ENCODE peak calls at places on chromosome 13, in six cellular contexts. Q is AG04450, T is thoracic aorta, F is ovary, H is brain microvascular endothelial cell, Z is cardiac fibroblast. O is an unnamed sample.

GRCh38 chr13:37409756-37410155 is 188.8 kb downstream of the POSTN start:
- DNase-seq in H (no peak), T (no peak), Q (no peak), F (no peak), Z (no peak), O (no peak)

GRCh38 chr13:104143760-104144406 is 1077.7 kb upstream of the SLC10A2 start:
- DNase-seq in Z (no peak), F (no peak), T (no peak), H (no peak), Q (no peak), O (no peak)

GRCh38 chr13:82713681-82714405 is 1168.4 kb downstream of the SLITRK1 start:
- DNase-seq in T (no peak), H (peak), Z (peak), Q (no peak), F (no peak), O (no peak)

GRCh38 chr13:91729859-91730258 is 331.4 kb downstream of the GPC5 start:
- DNase-seq in T (no peak), Z (no peak), Q (no peak), F (no peak), H (no peak), O (no peak)

GRCh38 chr13:75226755-75227435 is 255.1 kb downstream of the TBC1D4 start:
- DNase-seq in H (peak), Q (peak), Z (peak), F (no peak), T (no peak), O (peak)

GRCh38 chr13:30681489-30682242 is 53.7 kb upstream of the ALOX5AP start:
- DNase-seq in H (peak), T (no peak), Z (peak), F (no peak), Q (peak), O (no peak)

GRCh38 chr13:83839158-83839557 is 43.1 kb downstream of the SLITRK1 start:
- DNase-seq in Q (no peak), H (no peak), F (no peak), Z (no peak), T (no peak), O (no peak)

GRCh38 chr13:101552797-101553196 is 100.3 kb downstream of the ITGBL1 start:
- DNase-seq in H (peak), T (no peak), Z (peak), Q (no peak), F (no peak), O (no peak)

GRCh38 chr13:26328326-26328725 is 74.4 kb downstream of the CDK8 start:
- DNase-seq in Z (no peak), Q (no peak), H (no peak), F (no peak), T (no peak), O (no peak)

GRCh38 chr13:87975035-87975434 is 303.9 kb downstream of the SLITRK5 start:
- DNase-seq in F (no peak), Q (no peak), T (no peak), Z (no peak), H (no peak), O (peak)

GRCh38 chr13:35470671-35471465 is 5.6 kb downstream of the MAB21L1 start:
- DNase-seq in H (peak), Z (peak), Q (no peak), T (no peak), F (peak), O (no peak)

GRCh38 chr13:40777166-40777956 is 6.4 kb upstream of the MRPS31 start:
- DNase-seq in Q (no peak), H (peak), T (no peak), Z (peak), F (no peak), O (no peak)

GRCh38 chr13:97113231-97114001 is 108.7 kb upstream of the MBNL2 start:
- DNase-seq in T (no peak), F (no peak), Q (no peak), H (no peak), Z (no peak), O (no peak)

GRCh38 chr13:85806553-85807175 is 7.4 kb upstream of the SLITRK6 start:
- DNase-seq in Q (peak), H (no peak), F (no peak), Z (peak), T (no peak), O (peak)
- TF ChIP-seq CTCF in Q (peak), H (peak), F (no peak), Z (peak), T (peak), O (peak)

GRCh38 chr13:78121001-78121400 is 202.4 kb upstream of the EDNRB start:
- DNase-seq in H (no peak), T (no peak), Q (no peak), F (no peak), Z (no peak), O (no peak)
- H3K4me3 ChIP-seq in H (no peak), T (no peak), Q (no peak), F (peak), Z (no peak), O (no peak)

GRCh38 chr13:43884221-43884620 is 4.5 kb downstream of the LACC1 start:
- DNase-seq in Z (no peak), Q (no peak), F (no peak), T (no peak), H (no peak), O (no peak)
- TF ChIP-seq CTCF in Z (no peak), Q (no peak), F (no peak), T (no peak), H (no peak), O (no peak)

DNA sequence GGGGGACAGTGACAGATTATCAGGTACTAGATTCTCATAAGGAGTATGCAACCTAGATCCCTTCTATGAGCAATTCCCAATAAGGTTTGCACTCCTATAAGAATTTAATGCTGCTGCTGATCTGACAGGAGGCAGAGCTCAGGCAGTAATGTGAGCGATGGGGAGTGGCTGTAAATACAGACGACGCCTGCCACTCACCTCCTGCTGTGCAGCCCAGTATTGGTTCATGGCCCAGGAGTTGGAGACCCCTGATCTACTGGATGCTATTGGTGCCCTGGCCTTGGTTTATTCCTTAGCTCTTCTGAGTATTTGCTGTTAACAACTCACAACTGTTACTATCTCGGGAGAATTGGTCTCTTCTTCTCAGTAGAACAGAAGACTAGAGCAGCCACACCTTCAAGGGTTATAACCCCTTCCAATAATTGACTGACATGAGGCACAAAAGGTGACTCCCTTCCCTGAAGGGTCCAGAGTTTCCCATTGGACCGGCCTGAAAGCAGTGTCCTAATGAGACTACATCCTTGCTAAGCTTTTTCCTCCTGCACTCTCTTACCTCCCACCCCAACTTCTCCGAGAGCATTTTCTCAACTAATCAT is 35.0 kb upstream of the RBM26 start:
- DNase-seq in T (no peak), Q (no peak), H (no peak), F (no peak), Z (no peak), O (no peak)
- H3K4me3 ChIP-seq in T (no peak), Q (no peak), H (no peak), F (no peak), Z (no peak), O (no peak)

GRCh38 chr13:73544175-73544574 is 485.4 kb downstream of the KLF5 start:
- DNase-seq in F (no peak), H (no peak), T (no peak), Q (no peak), Z (peak), O (no peak)
- TF ChIP-seq CTCF in F (no peak), H (no peak), T (no peak), Q (no peak), Z (no peak), O (no peak)

DNA sequence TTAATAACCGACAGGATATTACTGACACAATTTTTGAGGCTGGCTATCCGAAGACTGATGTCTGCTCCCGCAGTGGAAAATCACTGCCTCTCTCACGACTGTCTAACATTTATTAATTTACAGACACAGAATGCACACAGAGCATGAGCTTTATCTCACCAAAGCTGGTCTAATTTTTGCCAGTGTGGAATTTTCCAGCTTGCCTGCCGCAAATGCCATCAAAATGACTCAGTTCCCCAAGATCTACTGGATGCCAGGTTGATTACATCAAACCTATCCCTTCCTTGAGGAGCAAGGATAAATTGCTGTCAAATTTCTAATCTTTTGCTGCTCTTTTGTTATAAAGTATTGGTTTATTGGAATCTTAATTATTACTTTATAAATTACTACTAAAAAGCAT is 1775.1 kb upstream of the PCDH20 start:
- DNase-seq in T (no peak), F (no peak), H (peak), Z (peak), Q (no peak), O (peak)
- H3K4me3 ChIP-seq in T (no peak), F (no peak), H (no peak), Z (no peak), Q (no peak), O (no peak)

DNA sequence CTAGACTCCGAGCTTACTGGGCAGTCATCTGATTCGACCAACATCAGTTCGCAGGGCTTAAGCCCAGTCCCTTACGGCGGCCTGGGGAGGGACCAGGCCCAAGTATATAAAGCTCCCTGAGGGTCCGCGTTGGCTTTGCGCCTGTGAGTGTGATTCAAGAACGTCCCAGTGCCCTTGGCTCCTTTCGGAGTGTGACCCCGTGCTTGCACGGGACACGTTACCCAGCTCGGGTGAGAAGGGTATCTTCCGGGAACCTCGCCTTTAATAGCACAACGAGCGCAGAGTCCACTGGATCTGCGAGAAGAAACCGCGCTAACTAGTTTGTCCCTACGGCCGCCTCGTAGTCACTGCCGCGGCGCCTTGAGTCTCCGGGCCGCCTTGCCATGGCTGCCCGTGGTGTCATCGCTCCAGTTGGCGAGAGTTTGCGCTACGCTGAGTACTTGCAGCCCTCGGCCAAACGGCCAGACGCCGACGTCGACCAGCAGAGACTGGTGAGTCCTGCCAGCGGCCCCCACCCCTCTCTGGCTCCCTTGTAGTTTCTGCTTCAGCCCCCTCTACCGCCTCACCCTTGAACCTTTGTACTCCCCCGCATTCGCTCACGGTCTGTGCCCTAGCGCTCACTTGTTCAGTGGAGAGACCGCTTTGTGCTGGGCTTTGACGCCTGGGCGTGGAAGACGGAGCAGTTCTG is at the start of gene DNAJC15:
- DNase-seq in F (peak), Z (peak), Q (peak), H (peak), T (peak), O (no peak)
- TF ChIP-seq CTCF in F (no peak), Z (no peak), Q (no peak), H (peak), T (no peak), O (peak)

DNA sequence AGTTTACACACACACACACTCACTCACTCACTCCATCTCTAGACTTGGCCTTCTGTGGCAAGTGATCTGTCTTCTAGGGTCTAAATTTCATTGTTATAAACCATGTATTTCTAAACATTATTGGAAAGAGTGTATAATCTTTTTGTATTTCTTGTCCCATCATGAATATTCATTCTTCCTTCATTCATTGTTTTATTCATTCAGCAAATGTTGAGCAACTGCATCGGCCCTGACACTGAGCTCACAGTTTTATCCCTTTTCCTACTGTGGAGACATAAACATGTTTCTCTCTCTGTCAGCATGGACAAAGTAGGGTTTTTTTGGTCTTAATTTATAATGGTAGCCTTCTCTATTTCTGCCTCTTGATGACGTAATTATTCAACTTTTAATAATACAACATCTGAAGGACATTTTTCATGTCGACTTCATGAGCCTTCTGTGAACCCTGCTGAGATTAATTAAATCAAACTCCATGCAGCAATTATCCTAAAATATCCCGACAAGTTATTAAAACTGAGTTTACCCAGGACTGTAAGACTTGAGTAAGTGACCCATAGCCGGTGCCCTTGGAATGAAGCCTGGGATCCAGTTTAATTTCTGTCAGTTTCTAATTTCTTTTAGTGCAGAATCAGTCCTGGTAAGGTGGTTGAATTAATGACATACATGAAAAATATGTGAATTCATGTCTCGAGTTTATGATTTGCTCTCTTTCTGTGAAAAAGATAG is 7.3 kb downstream of the SPATA13 start:
- DNase-seq in T (no peak), Q (no peak), Z (no peak), H (no peak), F (no peak), O (no peak)
- H3K4me3 ChIP-seq in T (no peak), Q (no peak), Z (no peak), H (no peak), F (no peak), O (no peak)

GRCh38 chr13:61410669-61411297 is 4.9 kb downstream of the PCDH20 start:
- DNase-seq in Z (peak), Q (no peak), H (no peak), F (no peak), T (no peak), O (peak)
- TF ChIP-seq CTCF in Z (peak), Q (peak), H (peak), F (no peak), T (peak), O (peak)

DNA sequence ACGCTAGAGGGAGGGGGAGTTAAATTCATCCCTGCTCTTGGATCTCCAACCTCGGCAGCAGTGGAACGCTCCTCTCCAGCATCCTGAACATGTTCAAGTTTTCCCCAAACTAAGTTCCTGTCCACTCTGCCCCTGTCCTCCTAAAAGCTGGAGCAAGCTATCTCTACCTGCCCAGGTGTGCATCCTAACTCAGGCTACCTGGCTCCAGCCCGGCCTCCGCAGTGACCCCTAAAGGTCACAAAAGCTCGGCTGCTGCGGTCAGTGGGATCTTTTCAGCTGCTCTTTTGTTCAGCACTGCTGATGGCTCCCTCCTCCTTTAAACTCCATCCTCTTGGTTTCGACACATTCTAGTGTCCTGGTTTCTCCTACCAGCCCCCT is 1.4 kb downstream of the DCUN1D2 start:
- DNase-seq in Q (no peak), T (no peak), Z (no peak), H (no peak), F (no peak), O (no peak)
- H3K4me3 ChIP-seq in Q (peak), T (peak), Z (peak), H (peak), F (peak), O (peak)